ENCODE peak calls at places on chromosomes 3 and 15, in eight cellular contexts. One of them, this sample, is unnamed.

GRCh38 chr3:62529230-62529629 is 155.9 kb upstream of the FEZF2 start:
- DNase-seq in T-helper 2 cell: no peak
- DNase-seq in iris pigment epithelial cell: peak; percentile 23
- DNase-seq in non-pigmented ciliary epithelial cell: no peak
- DNase-seq in GM23248: peak; percentile 14
- DNase-seq in activated T-cell treated with anti-CD3 and anti-CD28 coated beads, Interleukin-2, amount 50 U/mL, for 72 hours: no peak
- DNase-seq in ELR: peak; percentile 45
- DNase-seq in fibroblast of lung: peak; percentile 19
- DNase-seq in this sample: peak; percentile 15

GRCh38 chr15:61116830-61117229 is 112.3 kb downstream of the RORA start:
- DNase-seq in iris pigment epithelial cell: no peak
- DNase-seq in T-helper 2 cell: no peak
- DNase-seq in activated T-cell treated with anti-CD3 and anti-CD28 coated beads, Interleukin-2, amount 50 U/mL, for 72 hours: no peak
- DNase-seq in ELR: no peak
- DNase-seq in non-pigmented ciliary epithelial cell: no peak
- DNase-seq in GM23248: no peak
- DNase-seq in fibroblast of lung: no peak
- DNase-seq in this sample: no peak

GRCh38 chr15:68177747-68178146 is 27.4 kb downstream of the CALML4 start:
- DNase-seq in T-helper 2 cell: no peak
- DNase-seq in non-pigmented ciliary epithelial cell: no peak
- DNase-seq in iris pigment epithelial cell: peak; percentile 77
- DNase-seq in activated T-cell treated with anti-CD3 and anti-CD28 coated beads, Interleukin-2, amount 50 U/mL, for 72 hours: no peak
- DNase-seq in ELR: no peak
- DNase-seq in GM23248: peak; percentile 53
- DNase-seq in fibroblast of lung: peak; percentile 40
- DNase-seq in this sample: peak; percentile 44

GRCh38 chr15:98177950-98178848 is 217.7 kb downstream of the ARRDC4 start:
- DNase-seq in iris pigment epithelial cell: peak; percentile 79
- DNase-seq in activated T-cell treated with anti-CD3 and anti-CD28 coated beads, Interleukin-2, amount 50 U/mL, for 72 hours: peak; percentile 22
- DNase-seq in fibroblast of lung: peak; percentile 62
- DNase-seq in non-pigmented ciliary epithelial cell: peak; percentile 57
- DNase-seq in GM23248: peak; percentile 82
- DNase-seq in ELR: peak; percentile 81
- DNase-seq in T-helper 2 cell: no peak
- DNase-seq in this sample: peak; percentile 86

GRCh38 chr15:66924889-66925288 is 140.5 kb upstream of the SMAD3 start:
- DNase-seq in T-helper 2 cell: no peak
- DNase-seq in GM23248: no peak
- DNase-seq in ELR: no peak
- DNase-seq in activated T-cell treated with anti-CD3 and anti-CD28 coated beads, Interleukin-2, amount 50 U/mL, for 72 hours: no peak
- DNase-seq in non-pigmented ciliary epithelial cell: no peak
- DNase-seq in iris pigment epithelial cell: no peak
- DNase-seq in fibroblast of lung: no peak
- DNase-seq in this sample: no peak

GRCh38 chr3:107217161-107217560 is 160.1 kb upstream of the CCDC54 start:
- DNase-seq in non-pigmented ciliary epithelial cell: peak; percentile 97
- DNase-seq in activated T-cell treated with anti-CD3 and anti-CD28 coated beads, Interleukin-2, amount 50 U/mL, for 72 hours: no peak
- DNase-seq in ELR: peak; percentile 99
- DNase-seq in fibroblast of lung: peak; percentile 95
- DNase-seq in iris pigment epithelial cell: peak; percentile 98
- DNase-seq in GM23248: peak; percentile 77
- DNase-seq in T-helper 2 cell: no peak
- DNase-seq in this sample: peak; percentile 90

GRCh38 chr3:52299815-52300611 is 12.4 kb downstream of the GLYCTK start:
- DNase-seq in ELR: peak; percentile 44
- DNase-seq in fibroblast of lung: peak; percentile 37
- DNase-seq in activated T-cell treated with anti-CD3 and anti-CD28 coated beads, Interleukin-2, amount 50 U/mL, for 72 hours: no peak
- DNase-seq in T-helper 2 cell: no peak
- DNase-seq in GM23248: peak; percentile 43
- DNase-seq in non-pigmented ciliary epithelial cell: no peak
- DNase-seq in iris pigment epithelial cell: peak; percentile 29
- DNase-seq in this sample: peak; percentile 49

GRCh38 chr15:56228352-56228751 is 15.3 kb downstream of the RFX7 start:
- DNase-seq in non-pigmented ciliary epithelial cell: no peak
- DNase-seq in T-helper 2 cell: no peak
- DNase-seq in iris pigment epithelial cell: no peak
- DNase-seq in ELR: no peak
- DNase-seq in fibroblast of lung: no peak
- DNase-seq in activated T-cell treated with anti-CD3 and anti-CD28 coated beads, Interleukin-2, amount 50 U/mL, for 72 hours: no peak
- DNase-seq in GM23248: no peak
- DNase-seq in this sample: no peak

GRCh38 chr3:177199206-177199765 is 2.0 kb upstream of the TBL1XR1 start:
- DNase-seq in non-pigmented ciliary epithelial cell: no peak
- DNase-seq in fibroblast of lung: no peak
- DNase-seq in iris pigment epithelial cell: no peak
- DNase-seq in ELR: no peak
- DNase-seq in GM23248: no peak
- DNase-seq in activated T-cell treated with anti-CD3 and anti-CD28 coated beads, Interleukin-2, amount 50 U/mL, for 72 hours: peak; percentile 18
- DNase-seq in T-helper 2 cell: peak; percentile 49
- DNase-seq in this sample: no peak

GRCh38 chr3:18559323-18559972 is 134.3 kb upstream of the SATB1 start:
- DNase-seq in iris pigment epithelial cell: peak; percentile 30
- DNase-seq in GM23248: peak; percentile 57
- DNase-seq in non-pigmented ciliary epithelial cell: no peak
- DNase-seq in activated T-cell treated with anti-CD3 and anti-CD28 coated beads, Interleukin-2, amount 50 U/mL, for 72 hours: peak; percentile 41
- DNase-seq in ELR: peak; percentile 36
- DNase-seq in T-helper 2 cell: peak; percentile 23
- DNase-seq in fibroblast of lung: peak; percentile 14
- DNase-seq in this sample: peak; percentile 7

GRCh38 chr3:29064085-29064484 is 216.8 kb upstream of the RBMS3 start:
- DNase-seq in activated T-cell treated with anti-CD3 and anti-CD28 coated beads, Interleukin-2, amount 50 U/mL, for 72 hours: no peak
- DNase-seq in T-helper 2 cell: no peak
- DNase-seq in fibroblast of lung: peak; percentile 92
- DNase-seq in iris pigment epithelial cell: peak; percentile 81
- DNase-seq in non-pigmented ciliary epithelial cell: peak; percentile 56
- DNase-seq in GM23248: peak; percentile 54
- DNase-seq in ELR: peak; percentile 56
- DNase-seq in this sample: no peak

GRCh38 chr3:17945018-17945798 is 202.8 kb upstream of the TBC1D5 start:
- DNase-seq in fibroblast of lung: peak; percentile 28
- DNase-seq in ELR: no peak
- DNase-seq in GM23248: peak; percentile 44
- DNase-seq in activated T-cell treated with anti-CD3 and anti-CD28 coated beads, Interleukin-2, amount 50 U/mL, for 72 hours: no peak
- DNase-seq in T-helper 2 cell: no peak
- DNase-seq in iris pigment epithelial cell: no peak
- DNase-seq in non-pigmented ciliary epithelial cell: no peak
- DNase-seq in this sample: no peak

GRCh38 chr15:60228096-60228495 is 169.7 kb downstream of the ANXA2 start:
- DNase-seq in fibroblast of lung: peak; percentile 8
- DNase-seq in ELR: no peak
- DNase-seq in T-helper 2 cell: no peak
- DNase-seq in activated T-cell treated with anti-CD3 and anti-CD28 coated beads, Interleukin-2, amount 50 U/mL, for 72 hours: no peak
- DNase-seq in non-pigmented ciliary epithelial cell: no peak
- DNase-seq in iris pigment epithelial cell: no peak
- DNase-seq in GM23248: no peak
- DNase-seq in this sample: peak; percentile 15

GRCh38 chr15:68730491-68731317 is 90.0 kb downstream of the ANP32A start:
- DNase-seq in iris pigment epithelial cell: peak; percentile 42
- DNase-seq in fibroblast of lung: peak; percentile 42
- DNase-seq in non-pigmented ciliary epithelial cell: no peak
- DNase-seq in activated T-cell treated with anti-CD3 and anti-CD28 coated beads, Interleukin-2, amount 50 U/mL, for 72 hours: no peak
- DNase-seq in GM23248: peak; percentile 68
- DNase-seq in ELR: peak; percentile 61
- DNase-seq in T-helper 2 cell: no peak
- DNase-seq in this sample: peak; percentile 70

GRCh38 chr3:20773320-20773984 is 587.4 kb upstream of the SGO1 start:
- DNase-seq in fibroblast of lung: no peak
- DNase-seq in iris pigment epithelial cell: no peak
- DNase-seq in activated T-cell treated with anti-CD3 and anti-CD28 coated beads, Interleukin-2, amount 50 U/mL, for 72 hours: no peak
- DNase-seq in T-helper 2 cell: no peak
- DNase-seq in ELR: no peak
- DNase-seq in GM23248: no peak
- DNase-seq in non-pigmented ciliary epithelial cell: no peak
- DNase-seq in this sample: no peak

GRCh38 chr3:110708166-110708565 is 363.4 kb upstream of the NECTIN3 start:
- DNase-seq in iris pigment epithelial cell: no peak
- DNase-seq in activated T-cell treated with anti-CD3 and anti-CD28 coated beads, Interleukin-2, amount 50 U/mL, for 72 hours: no peak
- DNase-seq in GM23248: no peak
- DNase-seq in fibroblast of lung: peak; percentile 60
- DNase-seq in non-pigmented ciliary epithelial cell: no peak
- DNase-seq in T-helper 2 cell: no peak
- DNase-seq in ELR: peak; percentile 3
- DNase-seq in this sample: no peak

GRCh38 chr3:108907194-108907593 is 46.5 kb downstream of the GUCA1C start:
- DNase-seq in fibroblast of lung: peak; percentile 84
- DNase-seq in activated T-cell treated with anti-CD3 and anti-CD28 coated beads, Interleukin-2, amount 50 U/mL, for 72 hours: no peak
- DNase-seq in iris pigment epithelial cell: peak; percentile 1
- DNase-seq in non-pigmented ciliary epithelial cell: no peak
- DNase-seq in ELR: peak; percentile 63
- DNase-seq in GM23248: peak; percentile 40
- DNase-seq in T-helper 2 cell: no peak
- DNase-seq in this sample: no peak

GRCh38 chr3:152626226-152626625 is 208.7 kb upstream of the P2RY1 start:
- DNase-seq in activated T-cell treated with anti-CD3 and anti-CD28 coated beads, Interleukin-2, amount 50 U/mL, for 72 hours: no peak
- DNase-seq in fibroblast of lung: no peak
- DNase-seq in iris pigment epithelial cell: no peak
- DNase-seq in ELR: no peak
- DNase-seq in GM23248: no peak
- DNase-seq in non-pigmented ciliary epithelial cell: no peak
- DNase-seq in T-helper 2 cell: no peak
- DNase-seq in this sample: no peak

This sample was measured in fibroblast of the aortic adventitia.